ENCODE peak calls at places on chromosomes 2 and 18, in six cellular contexts. S is CD4-positive, alpha-beta T cell; X is renal cortical epithelial cell; L is left ventricle myocardium superior; B is stimulated activated naive B cell treated with anti-CD40 and anti-IgM and Interleukin-4, amounts not matched to agents 10 μg/mL and 1 μg/mL and 100 μg/mL, for 72 hours; F is mesothelial cell of epicardium. H is an unnamed sample.

GRCh38 chr2:178522950-178523595 is 42.8 kb downstream of the PLEKHA3 start:
- DNase-seq in S (peak), X (peak), L (peak), B (peak), F (peak), H (peak)

GRCh38 chr2:45505138-45505537 is 105.9 kb downstream of the SRBD1 start:
- DNase-seq in S (no peak), X (no peak), L (no peak), B (no peak), F (no peak), H (no peak)

GRCh38 chr2:159591221-159591620 is 25.1 kb downstream of the BAZ2B start:
- DNase-seq in S (no peak), X (no peak), L (no peak), B (no peak), F (no peak), H (no peak)

GRCh38 chr2:105785095-105785847 is 40.6 kb downstream of the NCK2 start:
- DNase-seq in S (no peak), X (no peak), L (no peak), B (no peak), F (no peak), H (no peak)

GRCh38 chr18:9568186-9568585 is 46.2 kb downstream of the PPP4R1 start:
- DNase-seq in S (no peak), X (no peak), L (no peak), B (no peak), F (no peak), H (no peak)

GRCh38 chr2:108570416-108570815 is 36.1 kb downstream of the LIMS1 start:
- DNase-seq in S (no peak), X (peak), L (no peak), B (no peak), F (no peak), H (no peak)

GRCh38 chr18:63192885-63193349 is 126.7 kb downstream of the BCL2 start:
- DNase-seq in S (no peak), X (no peak), L (no peak), B (no peak), F (no peak), H (no peak)

GRCh38 chr2:174593574-174594203 is 3.9 kb downstream of the WIPF1 start:
- DNase-seq in S (peak), X (peak), L (no peak), B (peak), F (no peak), H (no peak)

GRCh38 chr2:237364655-237365054 is 49.3 kb downstream of the COL6A3 start:
- DNase-seq in S (no peak), X (no peak), L (no peak), B (no peak), F (no peak), H (no peak)

GRCh38 chr2:5250482-5250881 is 441.7 kb upstream of the SOX11 start:
- DNase-seq in S (no peak), X (no peak), L (no peak), B (no peak), F (no peak), H (no peak)

GRCh38 chr2:126790987-126791780 is 107.5 kb upstream of the TEX51 start:
- DNase-seq in S (no peak), X (no peak), L (no peak), B (no peak), F (no peak), H (no peak)

GRCh38 chr2:224261316-224261715 is 140.6 kb downstream of the FAM124B start:
- DNase-seq in S (no peak), X (no peak), L (no peak), B (no peak), F (no peak), H (no peak)

GRCh38 chr18:34965108-34965507 is 76.1 kb upstream of the MAPRE2 start:
- DNase-seq in S (no peak), X (peak), L (no peak), B (no peak), F (no peak), H (no peak)

GRCh38 chr2:173593109-173593508 is 238.4 kb downstream of the CDCA7 start:
- DNase-seq in S (no peak), X (no peak), L (no peak), B (no peak), F (no peak), H (no peak)

GRCh38 chr2:30662268-30663131 is 144.7 kb downstream of the CAPN13 start:
- DNase-seq in S (no peak), X (peak), L (no peak), B (no peak), F (no peak), H (no peak)

GRCh38 chr18:36634573-36635216 is 194.1 kb downstream of the TPGS2 start:
- DNase-seq in S (no peak), X (no peak), L (no peak), B (no peak), F (no peak), H (no peak)

GRCh38 chr2:113057127-113057526 is 1.9 kb upstream of the IL36RN start:
- DNase-seq in S (no peak), X (no peak), L (no peak), B (no peak), F (no peak), H (no peak)

GRCh38 chr2:9410108-9410507 is 13.2 kb downstream of the ITGB1BP1 start:
- DNase-seq in S (no peak), X (no peak), L (no peak), B (peak), F (peak), H (no peak)

GRCh38 chr18:2641638-2642037 is 13.9 kb upstream of the SMCHD1 start:
- DNase-seq in S (no peak), X (peak), L (no peak), B (no peak), F (no peak), H (no peak)

GRCh38 chr2:190563109-190563508 is 28.6 kb upstream of the NEMP2 start:
- DNase-seq in S (no peak), X (peak), L (no peak), B (no peak), F (no peak), H (no peak)

GRCh38 chr2:28643324-28643723 is 108.3 kb upstream of the PPP1CB start:
- DNase-seq in S (no peak), X (peak), L (no peak), B (no peak), F (no peak), H (no peak)

GRCh38 chr18:61896767-61897166 is 4.0 kb upstream of the RNF152 start:
- DNase-seq in S (no peak), X (peak), L (peak), B (no peak), F (no peak), H (no peak)

GRCh38 chr2:62794791-62795190 is 89.3 kb downstream of the EHBP1 start:
- DNase-seq in S (no peak), X (peak), L (no peak), B (no peak), F (no peak), H (no peak)

GRCh38 chr2:54212456-54212855 is 43.6 kb downstream of the TSPYL6 start:
- DNase-seq in S (no peak), X (peak), L (no peak), B (no peak), F (no peak), H (no peak)